ENCODE peak calls at places on chromosomes 11 and 22, in six cellular contexts. C, G, M, R, L and J are unnamed samples. For H3K4me1 and H3K9me3, the result is how much of the 10 kb centered on the place peaks cover.

GRCh38 chr22:50252081-50253045 is 1.3 kb upstream of the HDAC10 start:
- DNase-seq in G (peak), C (peak), M (peak), L (no peak), R (peak), J (peak)

GRCh38 chr11:119788096-119788883 is 59.3 kb upstream of the NECTIN1 start:
- DNase-seq in G (no peak), M (no peak), C (no peak), R (no peak), L (no peak), J (no peak)

GRCh38 chr11:96324912-96325311 is 18.1 kb downstream of the MAML2 start:
- DNase-seq in G (no peak), M (no peak), R (no peak), C (no peak), L (no peak), J (no peak)

GRCh38 chr22:43881091-43882061 is 10.4 kb downstream of the PNPLA5 start:
- DNase-seq in M (peak), C (no peak), G (no peak), L (no peak), R (no peak), J (no peak)

GRCh38 chr22:46062971-46063631 is 86.1 kb upstream of the WNT7B start:
- DNase-seq in R (no peak), L (no peak), G (no peak), C (no peak), M (no peak), J (no peak)

GRCh38 chr11:104104201-104104600 is 59.7 kb downstream of the PDGFD start:
- DNase-seq in C (no peak), M (no peak), L (no peak), R (no peak), G (no peak), J (no peak)

GRCh38 chr11:38274031-38274430 is 1676.0 kb upstream of the RAG2 start:
- DNase-seq in G (no peak), C (no peak), M (no peak), R (no peak), L (no peak), J (no peak)

GRCh38 chr11:134762248-134763029 is 350.4 kb upstream of the B3GAT1 start:
- DNase-seq in M (peak), G (no peak), C (no peak), L (peak), R (no peak), J (no peak)

GRCh38 chr11:61567286-61568061 is 13.4 kb downstream of the SYT7 start:
- DNase-seq in M (peak), G (peak), C (peak), R (peak), L (peak), J (peak)

GRCh38 chr11:71451596-71452353 is 1.2 kb upstream of the NADSYN1 start:
- DNase-seq in M (peak), R (no peak), C (no peak), L (peak), G (no peak), J (peak)

GRCh38 chr22:23570681-23571080 is 9.4 kb downstream of the IGLL1 start:
- DNase-seq in C (no peak), L (no peak), G (no peak), M (no peak), R (no peak), J (no peak)

GRCh38 chr11:84817998-84818397 is 809.1 kb downstream of the DLG2 start:
- DNase-seq in L (no peak), M (no peak), C (no peak), R (no peak), G (no peak), J (no peak)

GRCh38 chr11:117097567-117098268 is 510 bp downstream of the SIK3 start:
- DNase-seq in G (peak), M (peak), L (peak), R (no peak), C (peak), J (no peak)

GRCh38 chr22:47178339-47178738 is 415.9 kb downstream of the TBC1D22A start:
- DNase-seq in G (no peak), C (no peak), M (no peak), R (no peak), L (no peak), J (peak)

GRCh38 chr11:94400075-94400838 is 962 bp downstream of the GPR83 start:
- DNase-seq in M (no peak), L (peak), G (no peak), C (no peak), R (no peak), J (no peak)

GRCh38 chr11:57200937-57201336 is 19.2 kb downstream of the LRRC55 start:
- DNase-seq in G (no peak), M (no peak), C (no peak), R (no peak), L (no peak), J (no peak)

GRCh38 chr11:65310756-65311155 is 3.9 kb upstream of the CDC42EP2 start:
- DNase-seq in M (no peak), L (no peak), G (no peak), C (no peak), R (no peak), J (no peak)

GRCh38 chr11:16630651-16631050 is 107.8 kb upstream of the C11orf58 start:
- DNase-seq in R (no peak), C (no peak), L (no peak), M (no peak), G (no peak), J (no peak)

GRCh38 chr11:134405841-134406240 is 6.2 kb downstream of the B3GAT1 start:
- DNase-seq in G (no peak), C (no peak), R (no peak), L (no peak), M (no peak), J (no peak)

GRCh38 chr11:102172127-102172848 is 62.0 kb downstream of the YAP1 start:
- DNase-seq in M (no peak), C (no peak), G (no peak), L (no peak), R (no peak), J (no peak)

GRCh38 chr11:131889146-131889577 is 518.7 kb downstream of the NTM start:
- DNase-seq in G (no peak), R (no peak), L (no peak), C (no peak), M (no peak), J (no peak)
- H3K4me3 ChIP-seq in G (no peak), R (no peak), L (no peak), C (no peak), M (no peak), J (no peak)

GRCh38 chr11:67439321-67440228 is 2.1 kb upstream of the PTPRCAP start:
- DNase-seq in M (peak), R (no peak), G (no peak), L (no peak), C (no peak), J (no peak)
- H3K4me1 ChIP-seq in M (under half), R (under half), G (half or more), L (half or more), C (under half), J (under half)

DNA sequence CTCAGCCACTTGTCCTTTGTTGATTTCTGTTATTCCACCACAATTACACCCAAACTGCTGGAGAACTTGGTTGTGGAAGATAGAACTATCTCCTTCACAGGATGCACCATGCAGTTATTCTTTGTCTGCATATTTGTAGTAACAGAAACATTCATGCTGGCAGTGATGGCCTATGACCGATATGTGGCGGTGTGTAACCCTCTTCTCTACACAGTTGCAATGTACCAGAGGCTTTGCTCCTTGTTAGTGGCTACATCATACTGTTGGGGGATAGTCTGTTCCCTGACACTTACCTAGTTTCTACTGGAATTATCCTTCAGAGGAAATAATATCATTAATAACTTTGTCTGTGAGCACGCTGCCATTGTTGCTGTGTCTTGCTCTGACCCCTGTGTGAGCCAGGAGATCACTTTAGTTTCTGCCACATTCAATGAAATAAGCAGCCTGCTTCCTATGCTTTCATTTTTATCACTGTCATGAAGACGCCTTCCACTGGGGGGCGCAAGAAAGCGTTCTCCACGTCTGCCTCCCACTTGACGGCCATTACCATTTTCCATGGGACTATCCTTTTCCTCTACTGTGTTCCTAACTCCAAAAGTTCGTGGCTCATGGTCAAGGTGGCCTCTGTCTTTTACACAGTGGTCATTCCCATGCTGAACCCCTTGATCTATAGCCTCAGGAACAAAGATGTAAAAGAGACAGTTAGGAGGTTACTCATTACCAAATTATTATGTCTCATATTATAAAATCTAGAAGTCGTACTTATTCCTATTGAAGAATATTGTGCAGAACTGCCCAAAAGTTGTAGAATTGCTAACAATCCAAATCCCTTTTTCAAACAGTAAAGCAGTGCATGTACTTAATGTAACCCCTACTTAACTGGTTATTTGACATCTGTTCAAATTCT is 53.2 kb downstream of the OR4C6 start:
- DNase-seq in C (no peak), M (no peak), G (no peak), R (no peak), L (peak), J (peak)
- H3K9me3 ChIP-seq in C (under half), M (under half), G (under half), R (under half), L (under half), J (under half)

GRCh38 chr11:48006301-48006992 is 26.1 kb downstream of the PTPRJ start:
- DNase-seq in C (no peak), L (peak), G (peak), M (no peak), R (no peak), J (no peak)

GRCh38 chr11:48004456-48004855 is 24.1 kb downstream of the PTPRJ start:
- DNase-seq in M (no peak), G (peak), C (no peak), R (no peak), L (no peak), J (no peak)

GRCh38 chr11:48005133-48005532 is 24.8 kb downstream of the PTPRJ start:
- DNase-seq in R (no peak), M (no peak), L (no peak), C (no peak), G (peak), J (no peak)

GRCh38 chr11:48007677-48008076 is 27.3 kb downstream of the PTPRJ start:
- DNase-seq in G (peak), R (no peak), L (no peak), C (no peak), M (no peak), J (no peak)

GRCh38 chr11:48005878-48006277 is 25.5 kb downstream of the PTPRJ start:
- DNase-seq in M (no peak), L (no peak), R (no peak), C (no peak), G (peak), J (no peak)
- H3K4me3 ChIP-seq in M (no peak), L (no peak), R (peak), C (no peak), G (peak), J (no peak)

GRCh38 chr22:29029202-29030000 is 32.2 kb downstream of the C22orf31 start:
- DNase-seq in C (no peak), R (no peak), M (no peak), L (no peak), G (no peak), J (no peak)
- H3K4me1 ChIP-seq in C (under half), R (under half), M (under half), L (under half), G (under half), J (under half)

GRCh38 chr11:68242616-68243015 is 29.2 kb downstream of the C11orf24 start:
- DNase-seq in M (no peak), C (no peak), L (no peak), R (no peak), G (no peak), J (no peak)
- H3K9me3 ChIP-seq in M (under half), C (under half), L (under half), R (under half), G (under half), J (under half)

GRCh38 chr11:46393759-46394158 is 2.2 kb upstream of the CHRM4 start:
- DNase-seq in L (no peak), R (no peak), C (no peak), M (no peak), G (no peak), J (no peak)

GRCh38 chr11:46391186-46391577 is 394 bp downstream of the CHRM4 start:
- DNase-seq in M (no peak), R (no peak), L (no peak), G (no peak), C (no peak), J (no peak)

GRCh38 chr11:46391578-46392420 is at the start of gene CHRM4:
- DNase-seq in C (no peak), L (peak), G (no peak), R (no peak), M (peak), J (peak)

GRCh38 chr11:46393231-46393616 is 1.6 kb upstream of the CHRM4 start:
- DNase-seq in C (no peak), M (no peak), G (no peak), R (no peak), L (no peak), J (peak)

GRCh38 chr11:46392421-46393230 is 1.1 kb upstream of the CHRM4 start:
- DNase-seq in G (peak), M (peak), R (peak), C (peak), L (peak), J (peak)
- H3K4me3 ChIP-seq in G (peak), M (no peak), R (peak), C (peak), L (peak), J (peak)

DNA sequence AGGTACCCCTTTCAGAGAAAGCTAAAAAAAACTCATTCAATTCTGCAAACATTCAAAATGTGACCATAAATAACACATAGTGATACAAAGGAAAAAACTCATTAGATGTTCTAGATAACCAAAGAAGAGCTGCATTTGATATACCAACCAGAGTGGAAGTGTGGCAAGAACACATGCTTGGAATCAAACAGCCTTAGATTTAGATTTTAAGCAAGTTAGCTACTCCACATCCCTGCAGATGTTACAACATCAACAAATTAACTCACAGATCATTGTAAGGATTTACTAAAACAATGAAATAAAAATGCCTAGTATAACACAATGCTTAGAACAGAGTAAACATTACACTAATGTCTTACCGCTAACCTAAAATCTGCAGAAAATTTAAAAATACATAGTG is 114.1 kb upstream of the AKIP1 start:
- DNase-seq in L (no peak), G (no peak), M (no peak), C (no peak), R (no peak), J (no peak)
- H3K4me1 ChIP-seq in L (under half), G (under half), M (under half), C (under half), R (under half), J (under half)

GRCh38 chr22:11613898-11614755 is 3913.9 kb upstream of the OR11H1 start:
- DNase-seq in G (no peak), M (no peak), L (no peak), R (no peak), C (no peak), J (no peak)
- H3K9me3 ChIP-seq in G (under half), M (under half), L (under half), R (under half), C (under half), J (under half)

GRCh38 chr11:78391424-78391823 is 26.2 kb downstream of the GAB2 start:
- DNase-seq in M (no peak), R (no peak), G (no peak), L (no peak), C (no peak), J (no peak)
- H3K4me3 ChIP-seq in M (no peak), R (no peak), G (no peak), L (no peak), C (no peak), J (no peak)